ENCODE peak calls at places on chromosomes 13 and 19, in six cellular contexts. K is T-helper 1 cell, C is right atrium auricular region, G is choroid plexus epithelial cell, N is NCI-H1105, X is HCT116. J is an unnamed sample.

GRCh38 chr13:37905736-37906135 is 36.2 kb upstream of the TRPC4 start:
- DNase-seq in K (no peak), C (no peak), G (no peak), N (no peak), X (no peak), J (no peak)

GRCh38 chr19:11375143-11375948 is 880 bp downstream of the SWSAP1 start:
- DNase-seq in K (peak), C (peak), G (no peak), N (peak), X (no peak), J (no peak)

GRCh38 chr13:101626925-101627555 is 174.6 kb downstream of the ITGBL1 start:
- DNase-seq in K (no peak), C (no peak), G (peak), N (no peak), X (no peak), J (no peak)

GRCh38 chr13:107770541-107770940 is 444.8 kb downstream of the LIG4 start:
- DNase-seq in K (no peak), C (no peak), G (no peak), N (peak), X (no peak), J (no peak)

GRCh38 chr19:29565171-29565570 is 39.4 kb downstream of the VSTM2B start:
- DNase-seq in K (no peak), C (no peak), G (no peak), N (no peak), X (no peak), J (no peak)

GRCh38 chr19:3065675-3066357 is 3.5 kb upstream of the TLE5 start:
- DNase-seq in K (no peak), C (no peak), G (no peak), N (peak), X (no peak), J (no peak)

GRCh38 chr19:47781590-47782318 is 3.3 kb downstream of the SELENOW start:
- DNase-seq in K (no peak), C (peak), G (peak), N (no peak), X (no peak), J (no peak)

GRCh38 chr13:88627071-88627470 is 955.9 kb downstream of the SLITRK5 start:
- DNase-seq in K (no peak), C (no peak), G (peak), N (no peak), X (no peak), J (no peak)

GRCh38 chr19:1577090-1577928 is 9.2 kb upstream of the MEX3D start:
- DNase-seq in K (no peak), C (no peak), G (no peak), N (peak), X (no peak), J (no peak)

GRCh38 chr13:76014618-76015315 is 378.6 kb downstream of the LMO7 start:
- DNase-seq in K (no peak), C (no peak), G (peak), N (no peak), X (no peak), J (no peak)

GRCh38 chr19:16316506-16316882 is 8.1 kb upstream of the KLF2 start:
- DNase-seq in K (no peak), C (no peak), G (no peak), N (no peak), X (no peak), J (no peak)

GRCh38 chr13:41782086-41782485 is 178.8 kb downstream of the VWA8 start:
- DNase-seq in K (no peak), C (no peak), G (no peak), N (no peak), X (no peak), J (no peak)

GRCh38 chr19:49646586-49646985 is 4.6 kb downstream of the SCAF1 start:
- DNase-seq in K (no peak), C (no peak), G (no peak), N (no peak), X (no peak), J (no peak)

GRCh38 chr19:40512473-40513344 is 45.9 kb downstream of the SPTBN4 start:
- DNase-seq in K (no peak), C (no peak), G (peak), N (peak), X (no peak), J (no peak)

GRCh38 chr13:101429733-101430132 is 13.4 kb upstream of the NALCN start:
- DNase-seq in K (no peak), C (no peak), G (no peak), N (no peak), X (no peak), J (no peak)

GRCh38 chr13:112973577-112973951 is 4.5 kb downstream of the MCF2L start:
- DNase-seq in K (no peak), C (no peak), G (no peak), N (no peak), X (no peak), J (no peak)

GRCh38 chr19:38932425-38933179 is 1.9 kb downstream of the MRPS12 start:
- DNase-seq in K (no peak), C (no peak), G (peak), N (no peak), X (peak), J (no peak)

GRCh38 chr13:99812611-99813010 is 159.0 kb downstream of the ZIC5 start:
- DNase-seq in K (no peak), C (no peak), G (peak), N (no peak), X (no peak), J (no peak)

GRCh38 chr19:6717036-6717435 is 3.4 kb downstream of the C3 start:
- DNase-seq in K (no peak), C (no peak), G (no peak), N (no peak), X (no peak), J (no peak)

GRCh38 chr19:5880604-5881078 is 10.3 kb upstream of the FUT5 start:
- DNase-seq in K (no peak), C (no peak), G (peak), N (no peak), X (no peak), J (no peak)